ENCODE peak calls at places on chromosomes 1 and 21, in four cellular contexts. One of them, this sample, is unnamed.

GRCh38 chr1:2585318-2586092 is 1.1 kb upstream of the PRXL2B start:
- DNase-seq in coronary artery: no peak
- DNase-seq in cardiac fibroblast: peak; percentile 34
- DNase-seq in foreskin fibroblast: peak; percentile 74
- DNase-seq in this sample: peak; percentile 13

GRCh38 chr21:44911384-44912157 is 9.1 kb downstream of the ITGB2 start:
- DNase-seq in coronary artery: no peak
- DNase-seq in cardiac fibroblast: no peak
- DNase-seq in foreskin fibroblast: no peak
- DNase-seq in this sample: peak; percentile 32

GRCh38 chr1:193884848-193885558 is 698.6 kb upstream of the B3GALT2 start:
- DNase-seq in coronary artery: no peak
- DNase-seq in cardiac fibroblast: no peak
- DNase-seq in foreskin fibroblast: no peak
- DNase-seq in this sample: no peak

GRCh38 chr1:66503841-66504470 is 30.0 kb upstream of the SGIP1 start:
- DNase-seq in coronary artery: no peak
- DNase-seq in cardiac fibroblast: peak; percentile 91
- DNase-seq in foreskin fibroblast: peak; percentile 88
- DNase-seq in this sample: peak; percentile 67

GRCh38 chr1:228361314-228362140 is 45.1 kb downstream of the TRIM11 start:
- DNase-seq in coronary artery: no peak
- DNase-seq in cardiac fibroblast: no peak
- DNase-seq in foreskin fibroblast: no peak
- DNase-seq in this sample: no peak

GRCh38 chr1:111813440-111814304 is 58.0 kb downstream of the DDX20 start:
- DNase-seq in coronary artery: no peak
- DNase-seq in cardiac fibroblast: no peak
- DNase-seq in foreskin fibroblast: no peak
- DNase-seq in this sample: no peak

GRCh38 chr1:33255347-33256311 is 663 bp upstream of the ZNF362 start:
- DNase-seq in coronary artery: peak; percentile 90
- DNase-seq in cardiac fibroblast: peak; percentile 48
- DNase-seq in foreskin fibroblast: peak; percentile 69
- DNase-seq in this sample: peak; percentile 62

GRCh38 chr1:172342584-172343245 is 77.8 kb upstream of the C1orf105 start:
- DNase-seq in coronary artery: no peak
- DNase-seq in cardiac fibroblast: peak; percentile 45
- DNase-seq in foreskin fibroblast: peak; percentile 11
- DNase-seq in this sample: peak; percentile 47

GRCh38 chr1:200179126-200179780 is 151.7 kb downstream of the NR5A2 start:
- DNase-seq in coronary artery: no peak
- DNase-seq in cardiac fibroblast: peak; percentile 61
- DNase-seq in foreskin fibroblast: peak; percentile 77
- DNase-seq in this sample: peak; percentile 71

GRCh38 chr1:42348498-42348897 is 13.5 kb upstream of the FOXJ3 start:
- DNase-seq in coronary artery: no peak
- DNase-seq in cardiac fibroblast: no peak
- DNase-seq in foreskin fibroblast: no peak
- DNase-seq in this sample: no peak

GRCh38 chr1:21906173-21907078 is 30.7 kb downstream of the HSPG2 start:
- DNase-seq in coronary artery: peak; percentile 93
- DNase-seq in cardiac fibroblast: peak; percentile 88
- DNase-seq in foreskin fibroblast: peak; percentile 79
- DNase-seq in this sample: peak; percentile 30

GRCh38 chr1:1237874-1238701 is 6.1 kb downstream of the B3GALT6 start:
- DNase-seq in coronary artery: no peak
- DNase-seq in cardiac fibroblast: no peak
- DNase-seq in foreskin fibroblast: no peak
- DNase-seq in this sample: peak; percentile 22

GRCh38 chr1:84785231-84785630 is 95.0 kb upstream of the SSX2IP start:
- DNase-seq in coronary artery: no peak
- DNase-seq in cardiac fibroblast: no peak
- DNase-seq in foreskin fibroblast: peak; percentile 12
- DNase-seq in this sample: peak; percentile 40

GRCh38 chr1:27891196-27891889 is 19.0 kb downstream of the THEMIS2 start:
- DNase-seq in coronary artery: no peak
- DNase-seq in cardiac fibroblast: no peak
- DNase-seq in foreskin fibroblast: no peak
- DNase-seq in this sample: no peak

GRCh38 chr1:30823969-30824735 is 66.6 kb upstream of the LAPTM5 start:
- DNase-seq in coronary artery: peak; percentile 98
- DNase-seq in cardiac fibroblast: peak; percentile 99
- DNase-seq in foreskin fibroblast: peak; percentile 99
- DNase-seq in this sample: peak; percentile 97

GRCh38 chr1:145889722-145890121 is 4.1 kb upstream of the ANKRD35 start:
- DNase-seq in coronary artery: no peak
- DNase-seq in cardiac fibroblast: no peak
- DNase-seq in foreskin fibroblast: no peak
- DNase-seq in this sample: peak; percentile 58

GRCh38 chr1:200951016-200951415 is 56.3 kb downstream of the INAVA start:
- DNase-seq in coronary artery: peak; percentile 1
- DNase-seq in cardiac fibroblast: peak; percentile 6
- DNase-seq in foreskin fibroblast: no peak
- DNase-seq in this sample: no peak

GRCh38 chr1:245571872-245572294 is 417.1 kb downstream of the KIF26B start:
- DNase-seq in coronary artery: no peak
- DNase-seq in cardiac fibroblast: no peak
- DNase-seq in foreskin fibroblast: no peak
- DNase-seq in this sample: no peak

GRCh38 chr1:98761238-98761637 is 99.7 kb downstream of the SNX7 start:
- DNase-seq in coronary artery: no peak
- DNase-seq in cardiac fibroblast: peak; percentile 11
- DNase-seq in foreskin fibroblast: no peak
- DNase-seq in this sample: peak; percentile 5

GRCh38 chr1:90007979-90008404 is 13.1 kb downstream of the ZNF326 start:
- DNase-seq in coronary artery: no peak
- DNase-seq in cardiac fibroblast: no peak
- DNase-seq in foreskin fibroblast: no peak
- DNase-seq in this sample: no peak

GRCh38 chr1:175884369-175884768 is 141.0 kb upstream of the TNR start:
- DNase-seq in coronary artery: no peak
- DNase-seq in cardiac fibroblast: no peak
- DNase-seq in foreskin fibroblast: no peak
- DNase-seq in this sample: no peak

GRCh38 chr1:110243146-110243545 is 33.0 kb downstream of the KCNC4 start:
- DNase-seq in coronary artery: no peak
- DNase-seq in cardiac fibroblast: no peak
- DNase-seq in foreskin fibroblast: no peak
- DNase-seq in this sample: no peak

GRCh38 chr1:209747580-209748262 is 8.1 kb upstream of the TRAF3IP3 start:
- DNase-seq in coronary artery: peak; percentile 91
- DNase-seq in cardiac fibroblast: peak; percentile 96
- DNase-seq in foreskin fibroblast: peak; percentile 94
- DNase-seq in this sample: peak; percentile 97

GRCh38 chr1:32339363-32339978 is 3.4 kb upstream of the MARCKSL1 start:
- DNase-seq in coronary artery: no peak
- DNase-seq in cardiac fibroblast: peak; percentile 78
- DNase-seq in foreskin fibroblast: peak; percentile 55
- DNase-seq in this sample: peak; percentile 87

GRCh38 chr1:94093351-94093750 is 27.6 kb downstream of the ABCA4 start:
- DNase-seq in coronary artery: no peak
- DNase-seq in cardiac fibroblast: no peak
- DNase-seq in foreskin fibroblast: no peak
- DNase-seq in this sample: no peak

GRCh38 chr1:36257375-36257767 is 33.1 kb downstream of the THRAP3 start:
- DNase-seq in coronary artery: no peak
- DNase-seq in cardiac fibroblast: no peak
- DNase-seq in foreskin fibroblast: peak; percentile 25
- DNase-seq in this sample: peak; percentile 32

GRCh38 chr21:31801551-31802234 is 69.8 kb upstream of the SCAF4 start:
- DNase-seq in coronary artery: no peak
- DNase-seq in cardiac fibroblast: no peak
- DNase-seq in foreskin fibroblast: no peak
- DNase-seq in this sample: no peak

GRCh38 chr1:174818951-174819350 is 180.8 kb upstream of the CACYBP start:
- DNase-seq in coronary artery: no peak
- DNase-seq in cardiac fibroblast: peak; percentile 46
- DNase-seq in foreskin fibroblast: peak; percentile 18
- DNase-seq in this sample: peak; percentile 91

GRCh38 chr1:54569339-54569738 is 21.3 kb downstream of the ACOT11 start:
- DNase-seq in coronary artery: no peak
- DNase-seq in cardiac fibroblast: peak; percentile 30
- DNase-seq in foreskin fibroblast: peak; percentile 53
- DNase-seq in this sample: no peak

GRCh38 chr1:160540859-160541233 is 17.8 kb upstream of the SLAMF6 start:
- DNase-seq in coronary artery: no peak
- DNase-seq in cardiac fibroblast: no peak
- DNase-seq in foreskin fibroblast: no peak
- DNase-seq in this sample: no peak
- H3K4me3 ChIP-seq in coronary artery: no peak overlapping the region
- H3K4me3 ChIP-seq in cardiac fibroblast: no peak overlapping the region
- H3K4me3 ChIP-seq in foreskin fibroblast: no peak overlapping the region
- H3K4me3 ChIP-seq in this sample: no peak overlapping the region

GRCh38 chr21:24302400-24302799 is 1304.9 kb downstream of the MRPL39 start:
- DNase-seq in coronary artery: no peak
- DNase-seq in cardiac fibroblast: no peak
- DNase-seq in foreskin fibroblast: no peak
- DNase-seq in this sample: no peak

DNA sequence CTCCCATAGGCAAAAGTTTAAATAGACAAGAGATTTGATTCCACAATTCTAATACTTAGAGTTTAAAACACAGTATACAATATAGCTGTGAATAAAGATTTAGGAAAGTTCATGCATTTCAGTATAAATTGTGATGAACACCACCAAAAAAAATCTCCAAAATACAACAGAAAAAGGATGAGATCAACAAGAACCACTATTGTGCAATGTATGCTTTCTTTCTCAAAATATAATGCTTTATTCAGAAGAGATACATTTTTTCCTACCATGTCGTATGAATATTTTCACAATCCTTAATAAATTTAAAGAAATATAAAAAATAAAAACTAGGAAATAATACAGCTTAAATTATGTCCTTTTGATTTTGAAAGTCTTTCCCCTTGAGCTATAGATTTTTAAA is 1309.2 kb downstream of the MRPL39 start:
- DNase-seq in coronary artery: no peak
- DNase-seq in cardiac fibroblast: no peak
- DNase-seq in foreskin fibroblast: no peak
- DNase-seq in this sample: no peak
- H3K4me3 ChIP-seq in coronary artery: no peak overlapping the region
- H3K4me3 ChIP-seq in cardiac fibroblast: no peak overlapping the region
- H3K4me3 ChIP-seq in foreskin fibroblast: no peak overlapping the region
- H3K4me3 ChIP-seq in this sample: no peak overlapping the region

GRCh38 chr1:43360616-43361015 is 1.8 kb downstream of the CDC20 start:
- DNase-seq in coronary artery: no peak
- DNase-seq in cardiac fibroblast: no peak
- DNase-seq in foreskin fibroblast: no peak
- DNase-seq in this sample: no peak
- H3K4me3 ChIP-seq in coronary artery: no peak overlapping the region
- H3K4me3 ChIP-seq in cardiac fibroblast: peak overlapping the region; percentile 76
- H3K4me3 ChIP-seq in foreskin fibroblast: peak overlapping the region; percentile 83
- H3K4me3 ChIP-seq in this sample: no peak overlapping the region

DNA sequence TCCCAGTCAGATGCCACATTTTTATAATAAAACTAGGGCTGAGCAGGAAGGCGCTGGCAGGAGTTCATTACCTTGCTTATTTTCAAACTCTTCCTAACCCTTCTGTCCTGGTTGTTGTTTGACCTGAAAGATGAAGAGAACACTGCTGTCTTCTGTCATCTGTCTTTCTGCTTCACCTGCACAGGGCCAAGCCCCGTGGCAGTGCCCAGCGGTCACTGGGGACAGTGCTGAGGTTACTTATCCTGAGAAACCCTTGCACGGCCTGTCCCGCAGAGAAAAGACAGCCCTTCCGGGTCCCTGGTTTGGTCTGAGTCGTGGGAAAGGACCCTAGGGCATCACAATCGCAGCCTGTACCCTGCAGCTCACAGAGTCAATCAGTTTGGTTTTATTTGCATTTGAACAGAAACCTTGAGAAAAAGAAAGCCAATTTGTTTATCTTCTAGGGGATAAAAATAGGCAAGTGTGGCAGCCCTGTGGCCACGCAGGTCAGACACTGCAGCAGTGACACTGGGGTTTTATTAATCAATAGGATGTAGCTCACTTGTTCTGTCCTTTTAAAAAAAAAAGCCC is 119.8 kb downstream of the PEX14 start:
- DNase-seq in coronary artery: no peak
- DNase-seq in cardiac fibroblast: no peak
- DNase-seq in foreskin fibroblast: no peak
- DNase-seq in this sample: no peak
- H3K4me3 ChIP-seq in coronary artery: no peak overlapping the region
- H3K4me3 ChIP-seq in cardiac fibroblast: no peak overlapping the region
- H3K4me3 ChIP-seq in foreskin fibroblast: no peak overlapping the region
- H3K4me3 ChIP-seq in this sample: no peak overlapping the region

GRCh38 chr1:56774067-56774609 is 45.1 kb downstream of the FYB2 start:
- DNase-seq in coronary artery: no peak
- DNase-seq in cardiac fibroblast: no peak
- DNase-seq in foreskin fibroblast: no peak
- DNase-seq in this sample: no peak
- H3K4me3 ChIP-seq in coronary artery: no peak overlapping the region
- H3K4me3 ChIP-seq in cardiac fibroblast: no peak overlapping the region
- H3K4me3 ChIP-seq in foreskin fibroblast: no peak overlapping the region
- H3K4me3 ChIP-seq in this sample: no peak overlapping the region

DNA sequence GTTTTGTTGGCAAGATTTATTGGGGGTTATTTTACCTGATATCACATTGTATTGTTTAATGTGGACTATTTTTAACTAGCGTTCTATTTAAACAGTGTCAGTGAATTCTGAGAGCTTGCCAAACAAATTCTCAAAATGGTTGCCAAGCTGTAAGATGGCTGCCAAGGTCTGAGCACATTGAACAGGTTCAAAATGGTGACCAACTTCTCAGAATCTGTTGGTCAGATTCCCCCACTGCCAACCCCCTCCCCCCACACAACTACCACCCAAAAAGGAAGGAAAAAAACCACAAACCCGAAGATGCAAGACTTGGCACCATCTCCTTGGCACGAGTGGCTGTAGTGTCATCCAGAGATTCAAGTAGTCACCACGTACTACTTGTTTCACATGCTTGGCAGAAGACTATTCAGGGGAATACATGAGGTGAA is 159.1 kb downstream of the NFIA start:
- DNase-seq in coronary artery: no peak
- DNase-seq in cardiac fibroblast: peak; percentile 33
- DNase-seq in foreskin fibroblast: peak; percentile 21
- DNase-seq in this sample: peak; percentile 38
- H3K4me3 ChIP-seq in coronary artery: peak overlapping the region; percentile 48
- H3K4me3 ChIP-seq in cardiac fibroblast: no peak overlapping the region
- H3K4me3 ChIP-seq in foreskin fibroblast: no peak overlapping the region
- H3K4me3 ChIP-seq in this sample: peak overlapping the region; percentile 8

GRCh38 chr1:71054791-71055190 is 7.2 kb upstream of the PTGER3 start:
- DNase-seq in coronary artery: no peak
- DNase-seq in cardiac fibroblast: no peak
- DNase-seq in foreskin fibroblast: peak; percentile 15
- DNase-seq in this sample: no peak

GRCh38 chr1:71053758-71054157 is 6.1 kb upstream of the PTGER3 start:
- DNase-seq in coronary artery: no peak
- DNase-seq in cardiac fibroblast: no peak
- DNase-seq in foreskin fibroblast: no peak
- DNase-seq in this sample: no peak

GRCh38 chr1:71054281-71054731 is 6.7 kb upstream of the PTGER3 start:
- DNase-seq in coronary artery: no peak
- DNase-seq in cardiac fibroblast: no peak
- DNase-seq in foreskin fibroblast: peak; percentile 9
- DNase-seq in this sample: no peak

GRCh38 chr1:71049951-71050598 is 2.5 kb upstream of the PTGER3 start:
- DNase-seq in coronary artery: no peak
- DNase-seq in cardiac fibroblast: peak; percentile 85
- DNase-seq in foreskin fibroblast: peak; percentile 80
- DNase-seq in this sample: peak; percentile 75

GRCh38 chr1:71053146-71053545 is 5.5 kb upstream of the PTGER3 start:
- DNase-seq in coronary artery: no peak
- DNase-seq in cardiac fibroblast: no peak
- DNase-seq in foreskin fibroblast: peak; percentile 21
- DNase-seq in this sample: no peak
- H3K4me3 ChIP-seq in coronary artery: no peak overlapping the region
- H3K4me3 ChIP-seq in cardiac fibroblast: no peak overlapping the region
- H3K4me3 ChIP-seq in foreskin fibroblast: no peak overlapping the region
- H3K4me3 ChIP-seq in this sample: no peak overlapping the region